ENCODE peak calls at places on chromosomes 3 and 15, in four cellular contexts. Y is fibroblast of the conjunctiva, D is NAMALWA, P is T-helper 1 cell. S is an unnamed sample.

GRCh38 chr15:42118650-42119531 is 24.5 kb upstream of the PLA2G4D start:
- DNase-seq in P (no peak), Y (no peak), D (no peak), S (no peak)

GRCh38 chr3:32684029-32684799 is 774 bp upstream of the CNOT10 start:
- DNase-seq in Y (no peak), D (no peak), P (no peak), S (no peak)

GRCh38 chr15:101494251-101494796 is 4.8 kb upstream of the PCSK6 start:
- DNase-seq in D (no peak), Y (no peak), P (no peak), S (no peak)

GRCh38 chr15:48800811-48801460 is 9.9 kb downstream of the CEP152 start:
- DNase-seq in P (no peak), D (peak; percentile 50), Y (peak; percentile 27), S (no peak)

GRCh38 chr3:191543018-191543417 is 82.1 kb downstream of the PYDC2 start:
- DNase-seq in Y (no peak), D (no peak), P (no peak), S (no peak)

GRCh38 chr3:12954891-12955650 is 113.7 kb upstream of the RPL32 start:
- DNase-seq in D (peak; percentile 91), Y (peak; percentile 52), P (no peak), S (peak; percentile 85)

GRCh38 chr3:31762016-31762764 is 218.9 kb downstream of the OSBPL10 start:
- DNase-seq in Y (no peak), P (no peak), D (no peak), S (no peak)

GRCh38 chr3:37661615-37662306 is 199.9 kb upstream of the CTDSPL start:
- DNase-seq in Y (no peak), P (no peak), D (no peak), S (no peak)

GRCh38 chr3:197465996-197466549 is 89.7 kb downstream of the BDH1 start:
- DNase-seq in Y (peak; percentile 30), D (no peak), P (no peak), S (no peak)

GRCh38 chr3:115800489-115801080 is 177.3 kb downstream of the GAP43 start:
- DNase-seq in P (no peak), D (no peak), Y (no peak), S (no peak)

GRCh38 chr3:171565133-171565532 is 104.9 kb upstream of the TNIK start:
- DNase-seq in Y (no peak), D (no peak), P (no peak), S (no peak)

GRCh38 chr3:124033360-124034015 is 41.6 kb upstream of the ROPN1 start:
- DNase-seq in P (no peak), Y (no peak), D (no peak), S (no peak)

GRCh38 chr15:72491768-72492167 is 17.6 kb downstream of the ARIH1 start:
- DNase-seq in D (no peak), Y (no peak), P (no peak), S (no peak)

GRCh38 chr15:89958107-89958805 is 42.9 kb upstream of the ZNF710 start:
- DNase-seq in Y (no peak), D (no peak), P (no peak), S (no peak)

GRCh38 chr3:150005243-150006102 is 34.8 kb upstream of the PFN2 start:
- DNase-seq in P (no peak), Y (no peak), D (no peak), S (no peak)

GRCh38 chr3:120780977-120781376 is 38.4 kb downstream of the GTF2E1 start:
- DNase-seq in Y (peak; percentile 44), D (no peak), P (no peak), S (no peak)

GRCh38 chr3:125051715-125052581 is 3.8 kb downstream of the HEG1 start:
- DNase-seq in Y (no peak), D (peak; percentile 39), P (peak; percentile 58), S (peak; percentile 34)

GRCh38 chr3:126711361-126711760 is 7.3 kb downstream of the CHCHD6 start:
- DNase-seq in Y (no peak), D (no peak), P (no peak), S (no peak)

GRCh38 chr3:23740517-23741402 is 65.0 kb upstream of the UBE2E1 start:
- DNase-seq in P (no peak), D (no peak), Y (no peak), S (no peak)

GRCh38 chr3:185932213-185932612 is 5.6 kb downstream of the TRA2B start:
- DNase-seq in Y (no peak), D (peak; percentile 52), P (no peak), S (no peak)

GRCh38 chr3:45814322-45814721 is 18.0 kb upstream of the SLC6A20 start:
- DNase-seq in P (no peak), Y (no peak), D (peak; percentile 9), S (no peak)

GRCh38 chr3:120024103-120024502 is 70.1 kb downstream of the GSK3B start:
- DNase-seq in Y (no peak), D (no peak), P (no peak), S (no peak)

GRCh38 chr3:16236856-16237393 is 27.8 kb downstream of the DPH3 start:
- DNase-seq in Y (no peak), P (no peak), D (no peak), S (no peak)

GRCh38 chr3:64518496-64518895 is 169.3 kb downstream of the ADAMTS9 start:
- DNase-seq in Y (no peak), P (no peak), D (no peak), S (no peak)

GRCh38 chr15:82020588-82020987 is 25.2 kb downstream of the MEX3B start:
- DNase-seq in P (no peak), D (no peak), Y (no peak), S (no peak)

GRCh38 chr3:114892117-114892870 is 254.8 kb downstream of the ZBTB20 start:
- DNase-seq in Y (no peak), D (no peak), P (no peak), S (no peak)

GRCh38 chr3:114506622-114507300 is 212.9 kb downstream of the TIGIT start:
- DNase-seq in Y (no peak), P (no peak), D (no peak), S (no peak)

GRCh38 chr3:152554980-152555379 is 280.0 kb upstream of the P2RY1 start:
- DNase-seq in D (no peak), P (no peak), Y (peak; percentile 67), S (no peak)

GRCh38 chr15:64045774-64046346 is 425 bp downstream of the DAPK2 start:
- DNase-seq in P (no peak), D (no peak), Y (no peak), S (no peak)

GRCh38 chr15:39631357-39631756 is 50.5 kb downstream of the THBS1 start:
- DNase-seq in Y (no peak), P (no peak), D (no peak), S (no peak)

GRCh38 chr15:63232400-63232799 is 43.0 kb downstream of the RAB8B start:
- DNase-seq in D (peak; percentile 13), P (no peak), Y (no peak), S (no peak)

S was measured in thoracic aorta.